ENCODE peak calls at places on chromosomes 6 and 20, in five cellular contexts. R, F, P, V and X are unnamed samples.

GRCh38 chr6:56902551-56903464 is 52.1 kb upstream of the BEND6 start:
- DNase-seq in R (peak; percentile 56), P (no peak), V (peak; percentile 35), F (peak; percentile 31), X (no peak)

GRCh38 chr20:16423311-16424212 is 149.7 kb downstream of the KIF16B start:
- DNase-seq in V (no peak), F (no peak), P (no peak), R (no peak), X (no peak)

GRCh38 chr20:50876063-50876685 is 55.1 kb downstream of the ADNP start:
- DNase-seq in F (no peak), V (no peak), P (no peak), R (no peak), X (no peak)

GRCh38 chr20:24897974-24898373 is 51.1 kb upstream of the CST7 start:
- DNase-seq in R (no peak), F (no peak), V (no peak), P (no peak), X (no peak)

GRCh38 chr6:35496851-35497570 is at the start of gene TEAD3:
- DNase-seq in F (peak; percentile 76), R (peak; percentile 95), V (peak; percentile 58), P (peak; percentile 83), X (peak; percentile 91)

GRCh38 chr6:53464942-53465460 is 79.9 kb downstream of the GCLC start:
- DNase-seq in P (no peak), V (no peak), F (peak; percentile 37), R (no peak), X (peak; percentile 82)

GRCh38 chr20:46349742-46350056 is 41.4 kb upstream of the CDH22 start:
- DNase-seq in V (no peak), R (no peak), P (no peak), F (no peak), X (peak; percentile 61)

GRCh38 chr6:152765331-152765730 is 14.7 kb downstream of the VIP start:
- DNase-seq in R (no peak), F (no peak), P (no peak), V (no peak), X (no peak)

GRCh38 chr6:32920610-32921188 is 20.1 kb downstream of the HLA-DMB start:
- DNase-seq in F (no peak), P (no peak), R (no peak), V (no peak), X (no peak)

GRCh38 chr6:37785688-37786270 is 33.7 kb upstream of the ZFAND3 start:
- DNase-seq in F (no peak), R (no peak), V (no peak), P (no peak), X (peak; percentile 37)

GRCh38 chr6:108945686-108946158 is 97.5 kb downstream of the ARMC2 start:
- DNase-seq in P (peak; percentile 57), V (no peak), R (peak; percentile 69), F (no peak), X (peak; percentile 89)

GRCh38 chr6:145815875-145816274 is 1.3 kb upstream of the FBXO30 start:
- DNase-seq in P (no peak), V (no peak), R (peak; percentile 51), F (no peak), X (no peak)

GRCh38 chr20:35840403-35840802 is 68.6 kb downstream of the PHF20 start:
- DNase-seq in P (no peak), V (no peak), F (no peak), R (no peak), X (no peak)

GRCh38 chr20:19996970-19997369 is 20.2 kb upstream of the NAA20 start:
- DNase-seq in F (no peak), R (no peak), P (no peak), V (no peak), X (no peak)

GRCh38 chr20:57860576-57860975 is 150.8 kb upstream of the PMEPA1 start:
- DNase-seq in V (no peak), P (no peak), F (no peak), R (peak; percentile 6), X (no peak)

GRCh38 chr6:134253681-134254080 is 64.2 kb downstream of the SGK1 start:
- DNase-seq in R (no peak), F (no peak), P (no peak), V (no peak), X (no peak)

GRCh38 chr6:40251609-40252008 is 317.3 kb upstream of the MOCS1 start:
- DNase-seq in P (no peak), R (no peak), V (no peak), F (no peak), X (no peak)

GRCh38 chr6:154683756-154684523 is 49.3 kb upstream of the SCAF8 start:
- DNase-seq in P (no peak), R (no peak), V (no peak), F (peak; percentile 13), X (no peak)

GRCh38 chr6:29702519-29703103 is 20.6 kb upstream of the HLA-F start:
- DNase-seq in V (peak; percentile 41), F (peak; percentile 35), P (peak; percentile 80), R (peak; percentile 97), X (no peak)

GRCh38 chr6:40407239-40407638 is 179.9 kb downstream of the LRFN2 start:
- DNase-seq in F (no peak), P (no peak), R (no peak), V (no peak), X (no peak)

GRCh38 chr6:156809034-156809433 is 31.9 kb downstream of the ARID1B start:
- DNase-seq in V (no peak), P (no peak), F (no peak), R (peak; percentile 10), X (no peak)

GRCh38 chr6:37232430-37233017 is 25.0 kb upstream of the TBC1D22B start:
- DNase-seq in P (no peak), F (no peak), R (no peak), V (no peak), X (no peak)

GRCh38 chr6:44514085-44514484 is 126.6 kb downstream of the CDC5L start:
- DNase-seq in V (no peak), P (no peak), R (no peak), F (no peak), X (no peak)

GRCh38 chr20:38873050-38873581 is 53.1 kb upstream of the FAM83D start:
- DNase-seq in P (no peak), F (no peak), R (no peak), V (peak; percentile 55), X (no peak)

GRCh38 chr20:32018269-32019155 is 8.3 kb downstream of the CCM2L start:
- DNase-seq in V (peak; percentile 35), R (peak; percentile 99), F (peak; percentile 19), P (peak; percentile 82), X (peak; percentile 89)

DNA sequence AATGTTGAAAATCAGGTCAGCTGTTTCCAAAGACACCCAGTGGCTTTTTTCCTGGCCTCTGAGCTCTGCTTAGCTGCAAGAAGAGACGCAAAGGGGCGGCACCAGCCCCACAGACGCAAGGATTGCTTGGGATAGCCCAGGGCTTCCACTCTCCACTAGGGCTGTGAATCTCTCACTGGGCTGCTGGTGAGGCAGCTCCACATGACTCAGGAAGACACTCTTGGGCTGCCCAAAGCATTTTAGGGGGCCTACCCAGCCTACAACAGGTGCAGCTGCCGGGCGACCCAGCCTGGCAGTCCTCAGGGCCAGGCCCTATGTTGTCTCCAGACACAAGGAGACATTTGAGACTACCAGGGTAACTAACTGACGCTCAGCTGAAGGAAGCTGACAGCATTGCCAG is 59.8 kb downstream of the FAM50B start:
- DNase-seq in F (no peak), P (no peak), V (no peak), R (no peak), X (no peak)
- H3K9me3 ChIP-seq in F (no peaks in the 10 kb centered on the region), P (no peaks in the 10 kb centered on the region), V (no peaks in the 10 kb centered on the region), R (no peaks in the 10 kb centered on the region), X (no peaks in the 10 kb centered on the region)

DNA sequence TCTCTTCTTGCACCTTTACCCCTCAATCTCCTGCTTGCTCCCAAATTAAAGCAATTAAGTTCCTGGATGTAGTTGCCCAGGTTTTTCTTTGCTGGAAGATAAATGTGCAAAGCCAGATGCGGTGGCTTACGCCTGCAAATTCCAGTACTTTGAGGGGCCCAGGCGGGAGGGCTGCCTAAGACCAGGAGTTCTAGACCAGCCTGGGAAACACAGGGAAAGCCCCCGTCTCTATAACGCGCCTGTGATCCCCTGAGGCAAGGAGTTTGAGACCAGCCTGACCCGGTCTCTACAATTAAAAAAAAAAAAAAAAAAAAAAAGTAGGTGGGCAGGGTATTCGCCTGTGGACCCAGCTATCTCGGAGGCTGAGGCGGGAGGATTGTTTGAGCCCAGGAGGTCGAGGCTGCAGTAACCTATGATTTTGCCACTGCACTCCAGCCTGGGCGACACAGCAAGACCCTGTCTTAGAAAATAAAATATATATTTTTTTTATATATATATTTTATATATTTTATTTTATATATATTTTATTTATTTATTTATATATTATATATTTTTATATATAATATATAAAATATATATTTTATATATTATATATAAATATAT is 461 bp upstream of the DCDC2 start:
- DNase-seq in F (no peak), P (peak; percentile 21), V (no peak), R (no peak), X (peak; percentile 43)
- H3K9me3 ChIP-seq in F (no peaks in the 10 kb centered on the region), P (no peaks in the 10 kb centered on the region), V (no peaks in the 10 kb centered on the region), R (no peaks in the 10 kb centered on the region), X (no peaks in the 10 kb centered on the region)

GRCh38 chr6:9690388-9690787 is 724.5 kb downstream of the TFAP2A start:
- DNase-seq in P (no peak), R (no peak), F (no peak), V (no peak), X (no peak)
- H3K9me3 ChIP-seq in P (peaks cover 5% of the 10 kb centered on the region), R (no peaks in the 10 kb centered on the region), F (no peaks in the 10 kb centered on the region), V (no peaks in the 10 kb centered on the region), X (no peaks in the 10 kb centered on the region)

GRCh38 chr6:22366214-22366613 is 69.4 kb upstream of the PRL start:
- DNase-seq in P (no peak), V (no peak), R (no peak), F (peak; percentile 44), X (no peak)

GRCh38 chr6:22363966-22364296 is 67.1 kb upstream of the PRL start:
- DNase-seq in P (no peak), V (no peak), F (no peak), R (no peak), X (no peak)

GRCh38 chr6:22364314-22364713 is 67.5 kb upstream of the PRL start:
- DNase-seq in F (peak; percentile 59), P (no peak), R (no peak), V (no peak), X (no peak)

GRCh38 chr6:22368794-22369193 is 72.0 kb upstream of the PRL start:
- DNase-seq in F (no peak), P (no peak), R (no peak), V (no peak), X (no peak)

DNA sequence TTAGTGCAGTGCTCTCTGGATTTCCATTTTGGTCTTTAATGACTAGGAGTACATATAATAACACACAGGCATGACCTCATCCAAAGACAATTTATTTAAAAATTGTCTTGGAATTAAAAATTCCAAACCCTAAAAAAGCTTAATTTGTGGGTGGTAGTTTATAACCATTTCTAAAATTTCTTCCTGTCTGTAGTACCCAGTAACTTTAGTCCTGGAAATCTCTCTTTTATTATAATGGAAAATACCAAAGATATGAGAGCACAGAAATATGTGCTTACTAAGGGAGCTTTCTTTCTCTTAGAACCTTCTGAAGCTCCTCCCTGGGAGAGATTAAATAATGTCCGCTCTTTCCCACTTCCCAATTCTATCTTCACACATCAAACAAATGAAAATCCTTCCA is 70.5 kb upstream of the PRL start:
- DNase-seq in F (no peak), R (no peak), V (no peak), P (no peak), X (no peak)
- H3K9me3 ChIP-seq in F (no peaks in the 10 kb centered on the region), R (peaks cover 9% of the 10 kb centered on the region), V (no peaks in the 10 kb centered on the region), P (no peaks in the 10 kb centered on the region), X (no peaks in the 10 kb centered on the region)